ENCODE peak calls at places on chromosomes 7 and 10, in seven cellular contexts. L is heart left ventricle; B is stimulated activated CD4-positive, alpha-beta T cell treated with anti-CD3 and anti-CD28 coated beads, Interleukin-1b, Interleukin-23, amount 100 ng/mL, for 1 hour; W is ACHN; Q is progenitor cell of endocrine pancreas; E is fibroblast of the aortic adventitia; V is GM10248. F is an unnamed sample.

GRCh38 chr7:157871681-157872080 is 534.9 kb downstream of the DNAJB6 start:
- DNase-seq in L (no peak), B (no peak), W (no peak), Q (no peak), E (no peak), V (no peak), F (no peak)

GRCh38 chr7:36037121-36037662 is 115.9 kb upstream of the EEPD1 start:
- DNase-seq in L (peak), B (no peak), W (no peak), Q (no peak), E (peak), V (no peak), F (peak)

GRCh38 chr10:80452688-80453391 is 1.3 kb upstream of the TSPAN14 start:
- DNase-seq in L (no peak), B (no peak), W (no peak), Q (no peak), E (no peak), V (no peak), F (no peak)

GRCh38 chr7:45181286-45181960 is 23.8 kb downstream of the RAMP3 start:
- DNase-seq in L (peak), B (no peak), W (no peak), Q (no peak), E (no peak), V (no peak), F (no peak)

GRCh38 chr10:87000491-87000890 is 19.6 kb upstream of the FAM25A start:
- DNase-seq in L (no peak), B (no peak), W (no peak), Q (no peak), E (peak), V (no peak), F (no peak)

GRCh38 chr10:34890931-34891330 is 75.8 kb upstream of the PARD3 start:
- DNase-seq in L (no peak), B (no peak), W (no peak), Q (no peak), E (no peak), V (no peak), F (no peak)

GRCh38 chr10:43140414-43140813 is 2.2 kb downstream of the CSGALNACT2 start:
- DNase-seq in L (no peak), B (no peak), W (peak), Q (no peak), E (peak), V (peak), F (peak)

GRCh38 chr7:93944673-93945072 is 23.1 kb downstream of the GNG11 start:
- DNase-seq in L (no peak), B (no peak), W (no peak), Q (no peak), E (peak), V (no peak), F (no peak)

GRCh38 chr10:60389413-60390009 is at the start of gene ANK3:
- DNase-seq in L (no peak), B (no peak), W (no peak), Q (no peak), E (no peak), V (no peak), F (no peak)

GRCh38 chr7:24307294-24307693 is 23.3 kb downstream of the NPY start:
- DNase-seq in L (no peak), B (no peak), W (no peak), Q (no peak), E (no peak), V (no peak), F (no peak)

GRCh38 chr7:105268511-105269392 is 120.0 kb downstream of the SRPK2 start:
- DNase-seq in L (no peak), B (no peak), W (peak), Q (no peak), E (peak), V (peak), F (no peak)

GRCh38 chr7:116241296-116241695 is 31.0 kb downstream of the TES start:
- DNase-seq in L (no peak), B (no peak), W (no peak), Q (no peak), E (no peak), V (no peak), F (no peak)

GRCh38 chr7:155488483-155489127 is 30.7 kb downstream of the EN2 start:
- DNase-seq in L (no peak), B (no peak), W (no peak), Q (no peak), E (no peak), V (peak), F (no peak)

GRCh38 chr7:111108526-111108925 is 17.6 kb downstream of the LRRN3 start:
- DNase-seq in L (no peak), B (no peak), W (no peak), Q (no peak), E (peak), V (no peak), F (no peak)

GRCh38 chr7:94907420-94908203 is at the start of gene PPP1R9A:
- DNase-seq in L (peak), B (no peak), W (peak), Q (peak), E (no peak), V (peak), F (no peak)

GRCh38 chr7:37429435-37429791 is 19.3 kb downstream of the ELMO1 start:
- DNase-seq in L (no peak), B (no peak), W (no peak), Q (no peak), E (no peak), V (no peak), F (no peak)

GRCh38 chr7:129256221-129256620 is 31.4 kb downstream of the AHCYL2 start:
- DNase-seq in L (no peak), B (no peak), W (no peak), Q (no peak), E (no peak), V (no peak), F (no peak)

GRCh38 chr7:50953820-50954219 is 171.1 kb upstream of the GRB10 start:
- DNase-seq in L (peak), B (no peak), W (no peak), Q (no peak), E (peak), V (no peak), F (peak)

GRCh38 chr7:19587291-19587690 is 121.5 kb downstream of the POLR1F start:
- DNase-seq in L (no peak), B (no peak), W (no peak), Q (no peak), E (no peak), V (no peak), F (no peak)

GRCh38 chr10:112985701-112986510 is 35.9 kb downstream of the TCF7L2 start:
- DNase-seq in L (no peak), B (no peak), W (no peak), Q (no peak), E (peak), V (no peak), F (no peak)

GRCh38 chr10:22631185-22631584 is 83.2 kb downstream of the PIP4K2A start:
- DNase-seq in L (no peak), B (no peak), W (no peak), Q (no peak), E (no peak), V (no peak), F (no peak)

GRCh38 chr7:103687981-103688380 is 242.0 kb upstream of the SLC26A5 start:
- DNase-seq in L (no peak), B (no peak), W (no peak), Q (no peak), E (no peak), V (no peak), F (no peak)

GRCh38 chr7:151327659-151328058 is 14.0 kb upstream of the NUB1 start:
- DNase-seq in L (no peak), B (no peak), W (peak), Q (no peak), E (no peak), V (no peak), F (peak)

GRCh38 chr7:93044147-93044810 is 73.5 kb downstream of the SAMD9 start:
- DNase-seq in L (no peak), B (no peak), W (no peak), Q (no peak), E (peak), V (no peak), F (peak)